ENCODE peak calls at places on chromosomes 13 and 19, in eight cellular contexts. K is AG10803, Y is heart right ventricle, G is coronary artery, B is fibroblast of lung, E is SK-N-SH, O is GM06990, H is brain microvascular endothelial cell. Z is an unnamed sample.

GRCh38 chr13:97194473-97194872 is 27.7 kb upstream of the MBNL2 start:
- DNase-seq in K (peak; percentile 17), Y (no peak), G (no peak), B (peak; percentile 87), E (no peak), O (no peak), H (peak; percentile 85), Z (peak; percentile 56)

GRCh38 chr19:23002690-23003422 is at the start of gene ZNF728:
- DNase-seq in K (no peak), Y (peak; percentile 85), G (peak; percentile 76), B (no peak), E (peak; percentile 11), O (no peak), H (no peak), Z (peak; percentile 1)

GRCh38 chr13:51643882-51644281 is 59.6 kb downstream of the WDFY2 start:
- DNase-seq in K (peak; percentile 95), Y (no peak), G (no peak), B (peak; percentile 97), E (no peak), O (no peak), H (peak; percentile 87), Z (peak; percentile 92)

GRCh38 chr19:22428299-22428913 is 6.3 kb upstream of the ZNF98 start:
- DNase-seq in K (no peak), Y (no peak), G (no peak), B (no peak), E (no peak), O (no peak), H (no peak), Z (no peak)

GRCh38 chr13:114147803-114148520 is 15.5 kb upstream of the RASA3 start:
- DNase-seq in K (no peak), Y (no peak), G (peak; percentile 50), B (no peak), E (peak; percentile 5), O (no peak), H (no peak), Z (no peak)

GRCh38 chr19:40601061-40601973 is at the start of gene LTBP4:
- DNase-seq in K (no peak), Y (peak; percentile 75), G (peak; percentile 84), B (peak; percentile 42), E (peak; percentile 74), O (no peak), H (no peak), Z (peak; percentile 75)

GRCh38 chr13:98098511-98098910 is 44.4 kb upstream of the FARP1 start:
- DNase-seq in K (peak; percentile 74), Y (no peak), G (no peak), B (peak; percentile 60), E (no peak), O (no peak), H (no peak), Z (peak; percentile 24)

GRCh38 chr19:10288662-10289166 is 1.0 kb upstream of the ICAM5 start:
- DNase-seq in K (no peak), Y (no peak), G (no peak), B (peak; percentile 49), E (peak; percentile 83), O (peak; percentile 76), H (no peak), Z (peak; percentile 76)

GRCh38 chr19:39840492-39840891 is 5.7 kb downstream of the FBL start:
- DNase-seq in K (no peak), Y (no peak), G (no peak), B (no peak), E (no peak), O (no peak), H (no peak), Z (no peak)

GRCh38 chr19:46416077-46416709 is 2.8 kb upstream of the CCDC8 start:
- DNase-seq in K (peak; percentile 76), Y (peak; percentile 87), G (peak; percentile 89), B (peak; percentile 88), E (peak; percentile 95), O (no peak), H (peak; percentile 87), Z (peak; percentile 98)

GRCh38 chr13:21060827-21061076 is 634 bp downstream of the LATS2 start:
- DNase-seq in K (no peak), Y (peak; percentile 19), G (no peak), B (no peak), E (peak; percentile 44), O (no peak), H (no peak), Z (no peak)

GRCh38 chr13:87356314-87356713 is 314.9 kb upstream of the SLITRK5 start:
- DNase-seq in K (no peak), Y (no peak), G (no peak), B (no peak), E (no peak), O (no peak), H (no peak), Z (no peak)

GRCh38 chr19:55319786-55320185 is 5.4 kb downstream of the TMEM150B start:
- DNase-seq in K (peak; percentile 27), Y (peak; percentile 44), G (no peak), B (peak; percentile 30), E (peak; percentile 83), O (no peak), H (peak; percentile 42), Z (no peak)

GRCh38 chr19:16660763-16661479 is at the start of gene TMEM38A:
- DNase-seq in K (no peak), Y (peak; percentile 23), G (peak; percentile 71), B (no peak), E (peak; percentile 84), O (peak; percentile 65), H (no peak), Z (peak; percentile 52)

GRCh38 chr13:46535822-46536221 is 17.1 kb upstream of the LRCH1 start:
- DNase-seq in K (no peak), Y (no peak), G (no peak), B (no peak), E (no peak), O (no peak), H (no peak), Z (no peak)

GRCh38 chr19:48102870-48103751 is 7.5 kb downstream of the PLA2G4C start:
- DNase-seq in K (peak; percentile 52), Y (no peak), G (no peak), B (peak; percentile 68), E (peak; percentile 70), O (no peak), H (peak; percentile 31), Z (peak; percentile 24)

GRCh38 chr19:1417145-1417544 is 9.8 kb downstream of the DAZAP1 start:
- DNase-seq in K (peak; percentile 69), Y (no peak), G (no peak), B (peak; percentile 89), E (no peak), O (no peak), H (peak; percentile 68), Z (no peak)

GRCh38 chr19:56109216-56109615 is 11.9 kb downstream of the ZNF787 start:
- DNase-seq in K (peak; percentile 31), Y (no peak), G (no peak), B (no peak), E (no peak), O (no peak), H (no peak), Z (peak; percentile 63)

GRCh38 chr13:41465215-41465907 is 8.0 kb downstream of the RGCC start:
- DNase-seq in K (peak; percentile 70), Y (peak; percentile 66), G (no peak), B (peak; percentile 88), E (no peak), O (peak; percentile 84), H (peak; percentile 85), Z (peak; percentile 91)

GRCh38 chr19:6800991-6801396 is 28.5 kb downstream of the VAV1 start:
- DNase-seq in K (peak; percentile 82), Y (no peak), G (no peak), B (peak; percentile 89), E (no peak), O (no peak), H (peak; percentile 71), Z (peak; percentile 2)

GRCh38 chr19:10936661-10937084 is 8.1 kb downstream of the TIMM29 start:
- DNase-seq in K (peak; percentile 80), Y (peak; percentile 61), G (no peak), B (peak; percentile 75), E (peak; percentile 83), O (peak; percentile 61), H (peak; percentile 56), Z (peak; percentile 58)

GRCh38 chr13:99509477-99509876 is 8.2 kb downstream of the TM9SF2 start:
- DNase-seq in K (no peak), Y (no peak), G (no peak), B (no peak), E (no peak), O (no peak), H (no peak), Z (no peak)

GRCh38 chr19:52613299-52613906 is 24.8 kb downstream of the ZNF83 start:
- DNase-seq in K (no peak), Y (no peak), G (no peak), B (no peak), E (no peak), O (no peak), H (no peak), Z (no peak)

GRCh38 chr13:29654807-29655547 is 59.5 kb upstream of the SLC7A1 start:
- DNase-seq in K (peak; percentile 95), Y (no peak), G (no peak), B (peak; percentile 88), E (no peak), O (no peak), H (peak; percentile 46), Z (peak; percentile 95)

GRCh38 chr19:18869781-18870530 is 26.0 kb downstream of the CERS1 start:
- DNase-seq in K (no peak), Y (no peak), G (no peak), B (no peak), E (no peak), O (no peak), H (no peak), Z (no peak)

DNA sequence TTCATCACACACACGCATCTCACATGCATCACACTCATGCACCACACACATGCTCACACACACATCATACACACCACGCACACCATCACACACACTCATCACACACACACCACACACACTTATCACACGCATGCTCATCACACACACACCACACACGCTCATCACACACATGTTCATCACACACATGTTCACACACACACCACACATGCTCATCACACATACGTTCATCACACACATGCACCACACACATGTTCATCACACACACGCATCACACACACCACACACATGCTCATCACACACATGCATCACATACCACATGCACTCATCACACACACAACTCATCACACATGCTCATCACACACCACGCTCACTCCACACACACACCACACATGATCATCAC is 46.9 kb downstream of the C1QTNF9 start:
- DNase-seq in K (no peak), Y (no peak), G (no peak), B (no peak), E (no peak), O (no peak), H (no peak), Z (no peak)
- H3K4me3 ChIP-seq in K (no peak overlapping the region), Y (no peak overlapping the region), G (no peak overlapping the region), B (no peak overlapping the region), E (no peak overlapping the region), O (no peak overlapping the region), H (no peak overlapping the region), Z (no peak overlapping the region)

GRCh38 chr13:31409678-31410356 is 210.0 kb downstream of the B3GLCT start:
- DNase-seq in K (peak; percentile 13), Y (no peak), G (no peak), B (peak; percentile 35), E (no peak), O (no peak), H (no peak), Z (peak; percentile 20)
- TF ChIP-seq CTCF in K (peak; percentile 44), Y (peak; percentile 8), G (no peak), B (no peak), E (peak; percentile 30), O (peak; percentile 20), H (peak; percentile 21), Z (no peak)

GRCh38 chr19:49498475-49498874 is 2.2 kb downstream of the RPS11 start:
- DNase-seq in K (no peak), Y (no peak), G (no peak), B (no peak), E (no peak), O (no peak), H (no peak), Z (no peak)
- H3K4me3 ChIP-seq in K (no peak overlapping the region), Y (peak overlapping the region; percentile 97), G (no peak overlapping the region), B (no peak overlapping the region), E (no peak overlapping the region), O (peak overlapping the region; percentile 95), H (peak overlapping the region; percentile 70), Z (no peak overlapping the region)

GRCh38 chr13:62139597-62139996 is 723.9 kb upstream of the PCDH20 start:
- DNase-seq in K (no peak), Y (no peak), G (no peak), B (no peak), E (no peak), O (no peak), H (no peak), Z (no peak)
- TF ChIP-seq CTCF in K (no peak), Y (no peak), G (no peak), B (no peak), E (no peak), O (no peak), H (no peak), Z (no peak)